ENCODE peak calls at places on chromosomes 5 and 9, in nine cellular contexts. G is Kasumi-1; I is NCI-H2081; E is T1000; N is fibroblast of mammary gland; T is T47D; A is effector memory CD4-positive, alpha-beta T cell; K is HL-60; Y is erythroblast. X is an unnamed sample.

GRCh38 chr9:7963026-7963425 is 163.4 kb upstream of the DMAC1 start:
- DNase-seq in Y (no peak), E (peak; percentile 1), N (peak; percentile 14), I (no peak), K (no peak), A (no peak), G (no peak), T (no peak), X (no peak)

GRCh38 chr5:159850192-159850573 is 66.1 kb upstream of the ADRA1B start:
- DNase-seq in K (no peak), A (no peak), G (no peak), E (peak; percentile 26), Y (no peak), T (no peak), I (no peak), N (peak; percentile 90), X (no peak)

GRCh38 chr5:463301-463700 is 20.3 kb downstream of the EXOC3 start:
- DNase-seq in G (no peak), Y (no peak), I (no peak), E (no peak), N (no peak), K (no peak), T (no peak), A (no peak), X (no peak)

GRCh38 chr5:107801061-107801460 is 130.3 kb upstream of the EFNA5 start:
- DNase-seq in K (no peak), G (no peak), Y (no peak), A (no peak), I (no peak), T (no peak), N (no peak), E (no peak), X (no peak)

GRCh38 chr9:104843644-104844226 is 79.8 kb downstream of the NIPSNAP3B start:
- DNase-seq in T (no peak), E (no peak), G (no peak), Y (no peak), A (no peak), I (no peak), N (peak; percentile 58), K (no peak), X (no peak)

GRCh38 chr5:147626494-147626893 is 116.6 kb upstream of the DPYSL3 start:
- DNase-seq in Y (peak; percentile 78), I (no peak), T (no peak), G (no peak), A (no peak), E (no peak), K (no peak), N (no peak), X (no peak)

GRCh38 chr5:152246401-152246800 is 158.7 kb downstream of the NMUR2 start:
- DNase-seq in Y (peak; percentile 11), T (peak; percentile 37), E (peak; percentile 1), G (peak; percentile 17), A (no peak), K (peak; percentile 16), N (peak; percentile 4), I (no peak), X (peak; percentile 63)

GRCh38 chr5:142929602-142930001 is 159.4 kb downstream of the ARHGAP26 start:
- DNase-seq in N (peak; percentile 45), I (no peak), Y (no peak), T (no peak), K (no peak), A (no peak), E (no peak), G (peak; percentile 20), X (no peak)

GRCh38 chr5:181215997-181216982 is 6.8 kb upstream of the TRIM41 start:
- DNase-seq in G (no peak), I (no peak), E (no peak), A (no peak), N (peak; percentile 79), Y (no peak), T (no peak), K (no peak), X (peak; percentile 76)

GRCh38 chr9:129481824-129482511 is 138.9 kb downstream of the C9orf50 start:
- DNase-seq in K (no peak), G (no peak), T (peak; percentile 62), E (no peak), A (no peak), I (no peak), N (peak; percentile 42), Y (no peak), X (no peak)

GRCh38 chr9:73536403-73536802 is 384.7 kb downstream of the ANXA1 start:
- DNase-seq in G (no peak), N (no peak), K (no peak), I (no peak), T (no peak), E (no peak), A (no peak), Y (no peak), X (no peak)

GRCh38 chr9:22244141-22245011 is 202.2 kb upstream of the DMRTA1 start:
- DNase-seq in A (no peak), Y (peak; percentile 60), G (peak; percentile 68), N (peak; percentile 65), I (peak; percentile 59), T (peak; percentile 1), K (no peak), E (no peak), X (peak; percentile 82)

GRCh38 chr9:87535817-87536539 is 38.3 kb downstream of the DAPK1 start:
- DNase-seq in K (no peak), I (no peak), N (no peak), G (no peak), Y (peak; percentile 32), T (no peak), E (no peak), A (no peak), X (no peak)

GRCh38 chr5:171888051-171888481 is 102.4 kb downstream of the SMIM23 start:
- DNase-seq in T (no peak), N (no peak), I (no peak), E (no peak), K (no peak), G (no peak), A (no peak), Y (no peak), X (no peak)

GRCh38 chr5:169637085-169637855 is at the start of gene DOCK2:
- DNase-seq in Y (peak; percentile 22), I (no peak), E (no peak), G (peak; percentile 87), T (no peak), A (peak; percentile 28), K (peak; percentile 49), N (no peak), X (peak; percentile 93)

GRCh38 chr5:53130206-53130605 is 20.6 kb upstream of the MOCS2 start:
- DNase-seq in A (no peak), T (no peak), E (no peak), G (no peak), I (no peak), Y (no peak), N (peak; percentile 54), K (no peak), X (no peak)

GRCh38 chr9:126796758-126797157 is 8.1 kb upstream of the ZBTB43 start:
- DNase-seq in I (peak; percentile 5), Y (no peak), E (no peak), N (no peak), K (no peak), G (no peak), T (no peak), A (no peak), X (no peak)

GRCh38 chr5:120446068-120446492 is 18.0 kb upstream of the PRR16 start:
- DNase-seq in T (no peak), K (no peak), N (peak; percentile 95), E (peak; percentile 4), I (no peak), A (no peak), G (no peak), Y (no peak), X (no peak)

GRCh38 chr5:82806513-82806912 is 270.7 kb downstream of the TMEM167A start:
- DNase-seq in I (no peak), T (no peak), A (no peak), E (no peak), N (no peak), K (no peak), Y (no peak), G (no peak), X (no peak)

GRCh38 chr5:18010053-18010452 is 375.8 kb downstream of the TAF11L14 start:
- DNase-seq in A (no peak), N (no peak), T (no peak), G (no peak), Y (no peak), I (no peak), E (no peak), K (no peak), X (no peak)

GRCh38 chr5:81233080-81233634 is at the start of gene CKMT2:
- DNase-seq in N (peak; percentile 41), T (peak; percentile 67), I (no peak), A (no peak), G (no peak), K (no peak), Y (no peak), E (no peak), X (no peak)

GRCh38 chr9:3455088-3455487 is 70.7 kb downstream of the RFX3 start:
- DNase-seq in T (no peak), A (no peak), Y (peak; percentile 43), G (no peak), K (no peak), I (no peak), N (no peak), E (no peak), X (no peak)

GRCh38 chr9:135926402-135927194 is 19.3 kb upstream of the CAMSAP1 start:
- DNase-seq in Y (peak; percentile 86), E (peak; percentile 89), T (no peak), K (peak; percentile 58), I (no peak), N (peak; percentile 82), A (no peak), G (no peak), X (no peak)

GRCh38 chr9:78906356-78906755 is 609.4 kb downstream of the PSAT1 start:
- DNase-seq in T (no peak), K (no peak), Y (no peak), E (no peak), N (no peak), I (no peak), A (no peak), G (no peak), X (no peak)

GRCh38 chr5:141757402-141757801 is 75.4 kb upstream of the ARAP3 start:
- DNase-seq in T (peak; percentile 78), E (no peak), I (no peak), K (no peak), A (no peak), Y (peak; percentile 4), G (no peak), N (peak; percentile 39), X (no peak)

GRCh38 chr5:110839004-110839403 is 100.2 kb downstream of the SLC25A46 start:
- DNase-seq in I (no peak), G (no peak), A (no peak), K (no peak), E (no peak), Y (no peak), N (no peak), T (no peak), X (no peak)

GRCh38 chr5:56412601-56413379 is 179.7 kb upstream of the ANKRD55 start:
- DNase-seq in T (no peak), I (no peak), K (no peak), G (peak; percentile 55), Y (no peak), A (no peak), N (no peak), E (no peak), X (peak; percentile 93)

GRCh38 chr5:180343846-180344327 is 9.2 kb downstream of the GFPT2 start:
- DNase-seq in N (peak; percentile 93), E (no peak), A (no peak), T (no peak), I (no peak), G (no peak), Y (no peak), K (no peak), X (no peak)

GRCh38 chr9:5499889-5500398 is 10.4 kb upstream of the PDCD1LG2 start:
- DNase-seq in Y (peak; percentile 89), K (no peak), N (peak; percentile 70), I (peak; percentile 81), G (peak; percentile 56), T (no peak), A (no peak), E (no peak), X (no peak)

GRCh38 chr5:151151793-151152192 is 5.8 kb downstream of the ANXA6 start:
- DNase-seq in K (peak; percentile 98), I (no peak), T (no peak), Y (no peak), E (no peak), A (no peak), N (peak; percentile 72), G (peak; percentile 86), X (peak; percentile 55)

GRCh38 chr9:110828148-110828730 is 159.6 kb downstream of the MUSK start:
- DNase-seq in G (no peak), K (no peak), E (no peak), N (peak; percentile 77), A (no peak), T (no peak), Y (no peak), I (no peak), X (no peak)